ENCODE peak calls at places on chromosomes 4 and X, in eight cellular contexts. B, P, K, S, D, X, E and Y are unnamed samples.

GRCh38 chrX:136065044-136065671 is 79.9 kb downstream of the SLC9A6 start:
- DNase-seq in D (peak; percentile 32), E (no peak), B (no peak), X (peak; percentile 74), S (peak; percentile 52), K (peak; percentile 47), P (peak; percentile 81), Y (no peak)

GRCh38 chrX:27336466-27337091 is 126.6 kb downstream of the PPP4R3C start:
- DNase-seq in B (peak; percentile 33), D (peak; percentile 37), S (peak; percentile 19), X (no peak), E (peak; percentile 48), K (no peak), P (peak; percentile 10), Y (no peak)

GRCh38 chrX:40607381-40607780 is 15.8 kb upstream of the MPC1L start:
- DNase-seq in B (no peak), E (no peak), D (no peak), P (no peak), X (no peak), K (no peak), S (peak; percentile 9), Y (no peak)

GRCh38 chr4:114281561-114281960 is 302.1 kb upstream of the ARSJ start:
- DNase-seq in X (no peak), S (peak; percentile 64), P (peak; percentile 89), E (no peak), B (no peak), K (peak; percentile 92), D (no peak), Y (no peak)

GRCh38 chr4:153541426-153542096 is 75.4 kb downstream of the TMEM131L start:
- DNase-seq in P (peak; percentile 92), S (peak; percentile 70), E (no peak), X (no peak), B (no peak), D (no peak), K (peak; percentile 97), Y (no peak)

GRCh38 chrX:71911023-71911730 is 532 bp downstream of the NHSL2 start:
- DNase-seq in D (no peak), X (peak; percentile 30), S (no peak), K (no peak), P (no peak), B (no peak), E (peak; percentile 64), Y (no peak)

GRCh38 chrX:308821-309520 is 9.6 kb downstream of the GTPBP6 start:
- DNase-seq in S (no peak), E (no peak), D (no peak), B (no peak), X (peak; percentile 6), P (no peak), K (no peak), Y (no peak)

GRCh38 chr4:22129454-22130075 is 181.0 kb upstream of the KCNIP4 start:
- DNase-seq in E (peak; percentile 76), K (peak; percentile 11), P (peak; percentile 32), B (no peak), D (no peak), X (no peak), S (peak; percentile 63), Y (no peak)

GRCh38 chr4:105632599-105632998 is 75.9 kb downstream of the INTS12 start:
- DNase-seq in K (no peak), P (no peak), X (no peak), D (no peak), S (no peak), E (no peak), B (no peak), Y (no peak)

GRCh38 chrX:48021026-48021900 is 14.5 kb downstream of the SPACA5 start:
- DNase-seq in D (peak; percentile 75), B (peak; percentile 70), X (peak; percentile 85), E (peak; percentile 69), S (peak; percentile 91), K (peak; percentile 84), P (peak; percentile 92), Y (no peak)

GRCh38 chr4:53019485-53020382 is 157.6 kb downstream of the RASL11B start:
- DNase-seq in E (no peak), X (no peak), P (peak; percentile 39), S (peak; percentile 79), D (no peak), B (no peak), K (peak; percentile 82), Y (no peak)

GRCh38 chrX:154413142-154413541 is 1.8 kb downstream of the TAFAZZIN start:
- DNase-seq in S (no peak), X (no peak), D (no peak), K (no peak), P (no peak), B (no peak), E (no peak), Y (no peak)

GRCh38 chr4:127533028-127533700 is 99.6 kb upstream of the INTU start:
- DNase-seq in P (no peak), X (peak; percentile 78), S (peak; percentile 97), K (no peak), D (peak; percentile 39), B (peak; percentile 83), E (no peak), Y (no peak)

GRCh38 chr4:10298681-10299080 is 158.5 kb downstream of the ZNF518B start:
- DNase-seq in D (no peak), B (no peak), P (no peak), S (no peak), E (no peak), X (no peak), K (no peak), Y (no peak)

GRCh38 chrX:134010690-134011089 is 25.3 kb upstream of the GPC3 start:
- DNase-seq in S (no peak), B (no peak), X (no peak), K (no peak), D (no peak), E (no peak), P (no peak), Y (no peak)

GRCh38 chr4:53914313-53915016 is 149.9 kb downstream of the CHIC2 start:
- DNase-seq in B (peak; percentile 34), X (no peak), D (peak; percentile 52), K (peak; percentile 85), P (peak; percentile 62), S (peak; percentile 78), E (no peak), Y (no peak)

GRCh38 chrX:5113128-5113527 is 1115.5 kb downstream of the NLGN4X start:
- DNase-seq in X (no peak), K (no peak), B (no peak), S (no peak), D (no peak), P (peak; percentile 3), E (no peak), Y (no peak)

GRCh38 chr4:161148051-161148450 is 1015.7 kb downstream of the FSTL5 start:
- DNase-seq in E (no peak), B (no peak), S (no peak), P (no peak), D (no peak), X (no peak), K (no peak), Y (no peak)

DNA sequence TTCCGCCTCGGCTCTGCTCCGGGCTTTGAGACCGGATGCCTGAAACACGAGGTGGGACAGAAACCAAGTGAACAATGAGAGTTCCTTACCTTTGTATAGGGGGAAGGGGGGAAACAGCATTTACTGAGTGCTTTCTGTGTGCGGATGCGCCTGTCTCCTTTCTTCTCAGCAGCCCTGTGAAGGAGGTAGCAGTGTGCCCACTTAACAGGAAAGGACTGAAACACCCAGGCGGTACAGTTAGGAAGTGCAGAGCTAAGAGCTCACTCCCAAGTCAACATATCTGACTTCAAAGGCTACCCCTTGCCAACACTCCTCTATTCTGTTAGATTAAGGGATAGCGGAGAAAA is 43.1 kb upstream of the TMSB15B start:
- DNase-seq in S (peak; percentile 51), K (peak; percentile 43), X (no peak), E (no peak), P (peak; percentile 56), B (no peak), D (no peak), Y (no peak)
- TF ChIP-seq CTCF in S (peak; percentile 30), K (peak; percentile 47), X (no peak), E (peak; percentile 43), P (peak; percentile 44), B (no peak), D (no peak), Y (peak; percentile 67)

DNA sequence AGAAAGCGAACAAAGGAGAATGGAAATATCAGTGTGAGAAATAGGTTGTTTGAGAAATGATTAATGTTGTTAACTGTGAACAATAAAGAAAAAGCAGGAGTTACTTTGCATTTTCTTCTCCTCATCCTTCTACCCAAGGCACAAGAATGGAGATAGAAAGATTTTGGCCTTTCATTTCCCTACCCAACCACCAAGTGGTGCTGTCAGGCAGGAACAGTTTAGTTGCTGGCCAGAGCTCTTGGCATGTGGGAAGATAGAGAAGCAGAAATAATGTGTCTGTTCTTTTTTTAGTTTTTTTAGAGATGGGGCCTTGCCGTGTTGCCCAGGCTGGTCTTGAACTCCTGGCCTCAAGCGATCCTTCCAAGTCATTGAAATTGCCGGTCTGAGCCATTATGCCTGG is 12.8 kb downstream of the HOPX start:
- DNase-seq in P (no peak), S (peak; percentile 31), E (no peak), D (no peak), B (no peak), X (no peak), K (no peak), Y (no peak)
- TF ChIP-seq CTCF in P (peak; percentile 36), S (peak; percentile 38), E (peak; percentile 85), D (no peak), B (peak; percentile 14), X (peak; percentile 12), K (peak; percentile 39), Y (peak; percentile 57)

GRCh38 chrX:122422547-122422946 is 761.5 kb upstream of the GRIA3 start:
- DNase-seq in D (no peak), S (no peak), P (no peak), K (no peak), B (no peak), X (no peak), E (no peak), Y (no peak)

GRCh38 chrX:122418758-122419157 is 765.3 kb upstream of the GRIA3 start:
- DNase-seq in D (no peak), P (no peak), X (no peak), E (no peak), K (no peak), B (no peak), S (no peak), Y (no peak)

DNA sequence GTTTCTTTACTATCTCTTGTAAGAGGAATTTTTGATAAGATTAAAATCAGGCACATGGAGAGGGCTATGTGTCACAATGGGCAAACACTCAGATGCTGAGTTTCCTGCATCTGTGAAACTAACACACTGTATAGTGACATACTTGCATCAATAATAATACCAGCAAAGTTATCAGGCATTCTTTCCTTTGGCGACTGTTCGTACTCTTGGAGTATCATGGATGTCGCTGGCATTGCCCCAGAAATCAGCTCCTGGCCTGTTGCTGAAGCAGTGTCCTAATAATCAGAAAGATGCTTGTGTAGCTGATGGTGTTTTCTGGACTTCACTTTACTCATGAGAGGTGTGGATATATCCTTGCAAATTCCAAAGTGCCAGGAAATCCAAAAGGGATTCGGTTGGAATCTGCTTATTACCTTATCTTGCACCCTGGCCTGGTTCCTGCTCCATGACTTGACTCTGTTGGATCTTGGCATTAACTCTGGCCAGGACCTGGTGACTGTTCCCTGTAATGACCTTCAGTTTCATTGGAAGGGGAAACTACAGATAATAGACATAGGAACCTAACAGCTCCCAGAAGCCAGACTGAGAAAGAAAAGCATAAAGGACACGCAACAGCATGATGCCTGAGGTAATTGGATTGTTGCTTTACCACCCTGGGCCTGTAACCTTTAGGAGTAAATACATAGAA is 762.5 kb upstream of the GRIA3 start:
- DNase-seq in P (no peak), X (peak; percentile 53), E (no peak), D (no peak), B (no peak), S (no peak), K (no peak), Y (no peak)
- TF ChIP-seq CTCF in P (no peak), X (no peak), E (no peak), D (no peak), B (no peak), S (no peak), K (no peak), Y (no peak)

GRCh38 chr4:132592340-132592739 is 556.8 kb upstream of the PCDH10 start:
- DNase-seq in S (no peak), P (no peak), E (peak; percentile 36), B (no peak), D (no peak), K (no peak), X (no peak), Y (no peak)
- TF ChIP-seq CTCF in S (no peak), P (no peak), E (peak; percentile 32), B (no peak), D (no peak), K (no peak), X (no peak), Y (no peak)